ENCODE peak calls at places on chromosomes 4 and X, in four cellular contexts. E is adrenal gland, O is progenitor cell of endocrine pancreas, G is GM13976. M is an unnamed sample.
A peak's percentile ranks its signal among the peaks of the same experiment; 100 is the strongest.

GRCh38 chr4:98908703-98909262 is 20.1 kb downstream of the EIF4E start:
- DNase-seq in O (no peak), G (no peak), E (no peak), M (no peak)

GRCh38 chrX:30654989-30655607 is 1.9 kb downstream of the GK start:
- DNase-seq in E (no peak), O (no peak), G (no peak), M (no peak)

GRCh38 chr4:145920205-145920604 is 18.4 kb downstream of the ZNF827 start:
- DNase-seq in E (no peak), G (no peak), O (no peak), M (no peak)

GRCh38 chrX:153681175-153681574 is 6.6 kb upstream of the SLC6A8 start:
- DNase-seq in G (no peak), E (no peak), O (no peak), M (no peak)

GRCh38 chr4:17809667-17810066 is 890 bp downstream of the DCAF16 start:
- DNase-seq in E (no peak), O (no peak), G (no peak), M (no peak)

GRCh38 chr4:138870739-138871633 is 144.6 kb upstream of the NOCT start:
- DNase-seq in O (peak; percentile 56), E (peak; percentile 89), G (peak; percentile 68), M (peak; percentile 69)

GRCh38 chrX:102975016-102975415 is 37.9 kb downstream of the RAB40AL start:
- DNase-seq in E (no peak), G (no peak), O (no peak), M (no peak)

GRCh38 chr4:159600102-159600501 is 497.2 kb downstream of the RAPGEF2 start:
- DNase-seq in O (no peak), G (no peak), E (no peak), M (no peak)

GRCh38 chr4:112514449-112515277 is 1.3 kb downstream of the NEUROG2 start:
- DNase-seq in E (no peak), O (no peak), G (peak; percentile 56), M (peak; percentile 70)
- TF ChIP-seq CTCF in E (no peak), O (no peak), G (no peak), M (peak; percentile 31)

GRCh38 chrX:136336623-136337022 is 35.9 kb downstream of the ADGRG4 start:
- DNase-seq in E (no peak), O (no peak), G (no peak), M (no peak)
- TF ChIP-seq CTCF in E (no peak), O (peak; percentile 47), G (no peak), M (peak; percentile 8)

GRCh38 chr4:11949355-11949754 is 520.7 kb upstream of the HS3ST1 start:
- DNase-seq in E (peak; percentile 57), G (no peak), O (no peak), M (no peak)

DNA sequence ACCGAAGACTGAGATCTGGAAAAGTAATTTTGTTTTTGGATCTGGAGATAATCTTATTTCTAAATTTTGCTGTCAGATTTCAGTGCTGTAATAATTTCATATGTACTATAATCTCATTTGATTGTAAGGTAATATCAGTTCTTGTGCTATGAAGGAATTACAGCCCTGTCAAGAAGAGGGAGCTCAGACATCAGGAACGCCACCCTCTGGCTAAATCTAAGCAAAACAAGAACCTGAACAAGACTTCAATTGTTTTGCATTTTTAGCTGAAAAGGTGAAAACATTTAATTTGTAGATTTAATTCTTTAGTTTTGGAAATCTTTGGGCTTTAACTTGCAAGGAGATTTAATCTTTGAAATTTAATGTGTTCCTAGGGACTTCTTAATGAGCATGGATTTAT is 525.4 kb upstream of the HS3ST1 start:
- DNase-seq in G (no peak), O (no peak), E (peak; percentile 55), M (no peak)
- TF ChIP-seq CTCF in G (no peak), O (peak; percentile 58), E (peak; percentile 42), M (no peak)

GRCh38 chrX:131728295-131729145 is 184.6 kb downstream of the OR13H1 start:
- DNase-seq in E (no peak), O (no peak), G (peak; percentile 28), M (no peak)

GRCh38 chrX:131727778-131728177 is 183.9 kb downstream of the OR13H1 start:
- DNase-seq in O (no peak), E (no peak), G (no peak), M (no peak)

GRCh38 chrX:131724292-131724691 is 180.4 kb downstream of the OR13H1 start:
- DNase-seq in E (no peak), G (no peak), O (no peak), M (no peak)

GRCh38 chrX:131725001-131725654 is 181.3 kb downstream of the OR13H1 start:
- DNase-seq in G (no peak), E (no peak), O (no peak), M (no peak)

GRCh38 chrX:131729295-131729694 is 185.4 kb downstream of the OR13H1 start:
- DNase-seq in E (no peak), G (peak; percentile 28), O (no peak), M (no peak)
- TF ChIP-seq CTCF in E (peak; percentile 6), G (peak; percentile 39), O (no peak), M (no peak)

GRCh38 chr4:67288964-67289363 is 256.3 kb downstream of the CENPC start:
- DNase-seq in G (peak; percentile 29), E (peak; percentile 55), O (peak; percentile 30), M (peak; percentile 33)
- TF ChIP-seq CTCF in G (peak; percentile 40), E (no peak), O (peak; percentile 70), M (peak; percentile 54)

GRCh38 chr4:185464887-185465286 is 6.6 kb downstream of the CCDC110 start:
- DNase-seq in G (no peak), O (no peak), E (no peak), M (no peak)
- TF ChIP-seq CTCF in G (no peak), O (no peak), E (no peak), M (no peak)

GRCh38 chr4:102610007-102610406 is 108.8 kb downstream of the NFKB1 start:
- DNase-seq in O (no peak), G (no peak), E (no peak), M (no peak)
- TF ChIP-seq CTCF in O (no peak), G (peak; percentile 25), E (no peak), M (no peak)